ENCODE peak calls at places on chromosomes 7 and 10, in six cellular contexts. One of them, this sample, is unnamed.

GRCh38 chr10:128744092-128744491 is 617.9 kb upstream of the MKI67 start:
- DNase-seq in HCT116: no peak
- DNase-seq in endothelial cell of umbilical vein: no peak
- DNase-seq in GM23248: no peak
- DNase-seq in osteoblast: no peak
- DNase-seq in mesenchymal stem cell: no peak
- DNase-seq in this sample: no peak

GRCh38 chr10:86775056-86775858 is 18.8 kb downstream of the BMPR1A start:
- DNase-seq in endothelial cell of umbilical vein: no peak
- DNase-seq in mesenchymal stem cell: peak; percentile 85
- DNase-seq in osteoblast: peak; percentile 52
- DNase-seq in HCT116: no peak
- DNase-seq in GM23248: peak; percentile 58
- DNase-seq in this sample: no peak

GRCh38 chr7:79291498-79291865 is 162.0 kb downstream of the MAGI2 start:
- DNase-seq in osteoblast: no peak
- DNase-seq in mesenchymal stem cell: no peak
- DNase-seq in HCT116: no peak
- DNase-seq in GM23248: no peak
- DNase-seq in endothelial cell of umbilical vein: no peak
- DNase-seq in this sample: no peak

GRCh38 chr10:125795111-125795510 is 19.5 kb upstream of the MMP21 start:
- DNase-seq in HCT116: no peak
- DNase-seq in GM23248: no peak
- DNase-seq in osteoblast: no peak
- DNase-seq in mesenchymal stem cell: no peak
- DNase-seq in endothelial cell of umbilical vein: no peak
- DNase-seq in this sample: no peak

GRCh38 chr10:130492266-130492934 is 356.2 kb downstream of the GLRX3 start:
- DNase-seq in GM23248: no peak
- DNase-seq in endothelial cell of umbilical vein: no peak
- DNase-seq in HCT116: no peak
- DNase-seq in osteoblast: no peak
- DNase-seq in mesenchymal stem cell: no peak
- DNase-seq in this sample: no peak

GRCh38 chr10:118034755-118035154 is 12.0 kb downstream of the RAB11FIP2 start:
- DNase-seq in HCT116: no peak
- DNase-seq in osteoblast: no peak
- DNase-seq in endothelial cell of umbilical vein: no peak
- DNase-seq in GM23248: peak; percentile 29
- DNase-seq in mesenchymal stem cell: no peak
- DNase-seq in this sample: no peak

GRCh38 chr10:47020491-47020890 is 109.3 kb downstream of the PTPN20 start:
- DNase-seq in HCT116: no peak
- DNase-seq in mesenchymal stem cell: no peak
- DNase-seq in osteoblast: no peak
- DNase-seq in endothelial cell of umbilical vein: peak; percentile 3
- DNase-seq in GM23248: peak; percentile 93
- DNase-seq in this sample: peak; percentile 26

GRCh38 chr7:128164061-128164954 is 76.8 kb upstream of the LEP start:
- DNase-seq in HCT116: peak; percentile 55
- DNase-seq in endothelial cell of umbilical vein: no peak
- DNase-seq in GM23248: peak; percentile 96
- DNase-seq in osteoblast: peak; percentile 98
- DNase-seq in mesenchymal stem cell: peak; percentile 22
- DNase-seq in this sample: peak; percentile 85

GRCh38 chr10:86372119-86372784 is 5.7 kb upstream of the GRID1 start:
- DNase-seq in HCT116: no peak
- DNase-seq in mesenchymal stem cell: no peak
- DNase-seq in GM23248: no peak
- DNase-seq in osteoblast: peak; percentile 43
- DNase-seq in endothelial cell of umbilical vein: no peak
- DNase-seq in this sample: no peak

GRCh38 chr7:30143748-30144251 is 9.0 kb downstream of the MTURN start:
- DNase-seq in HCT116: no peak
- DNase-seq in mesenchymal stem cell: no peak
- DNase-seq in osteoblast: peak; percentile 39
- DNase-seq in GM23248: peak; percentile 66
- DNase-seq in endothelial cell of umbilical vein: no peak
- DNase-seq in this sample: peak; percentile 47

GRCh38 chr10:124650820-124651401 is 93.3 kb downstream of the FAM53B start:
- DNase-seq in GM23248: no peak
- DNase-seq in osteoblast: no peak
- DNase-seq in endothelial cell of umbilical vein: no peak
- DNase-seq in HCT116: no peak
- DNase-seq in mesenchymal stem cell: no peak
- DNase-seq in this sample: peak; percentile 18

GRCh38 chr7:29626730-29627129 is 63.1 kb downstream of the PRR15 start:
- DNase-seq in mesenchymal stem cell: no peak
- DNase-seq in HCT116: no peak
- DNase-seq in osteoblast: no peak
- DNase-seq in endothelial cell of umbilical vein: no peak
- DNase-seq in GM23248: peak; percentile 17
- DNase-seq in this sample: no peak

GRCh38 chr7:40329601-40330153 is 194.9 kb downstream of the SUGCT start:
- DNase-seq in GM23248: peak; percentile 67
- DNase-seq in endothelial cell of umbilical vein: peak; percentile 72
- DNase-seq in HCT116: peak; percentile 41
- DNase-seq in osteoblast: no peak
- DNase-seq in mesenchymal stem cell: peak; percentile 69
- DNase-seq in this sample: peak; percentile 34

GRCh38 chr7:84058311-84059076 is 136.1 kb downstream of the SEMA3A start:
- DNase-seq in HCT116: no peak
- DNase-seq in osteoblast: peak; percentile 82
- DNase-seq in mesenchymal stem cell: peak; percentile 23
- DNase-seq in endothelial cell of umbilical vein: peak; percentile 44
- DNase-seq in GM23248: peak; percentile 4
- DNase-seq in this sample: peak; percentile 71

GRCh38 chr10:69318997-69319727 is 40.9 kb downstream of the HK1 start:
- DNase-seq in osteoblast: peak; percentile 97
- DNase-seq in GM23248: peak; percentile 88
- DNase-seq in mesenchymal stem cell: peak; percentile 80
- DNase-seq in HCT116: no peak
- DNase-seq in endothelial cell of umbilical vein: peak; percentile 76
- DNase-seq in this sample: peak; percentile 48

GRCh38 chr7:152868122-152869040 is 108.8 kb downstream of the ACTR3B start:
- DNase-seq in GM23248: no peak
- DNase-seq in endothelial cell of umbilical vein: no peak
- DNase-seq in osteoblast: peak; percentile 80
- DNase-seq in mesenchymal stem cell: no peak
- DNase-seq in HCT116: no peak
- DNase-seq in this sample: no peak

GRCh38 chr7:12350971-12351370 is 52.7 kb downstream of the VWDE start:
- DNase-seq in endothelial cell of umbilical vein: no peak
- DNase-seq in osteoblast: no peak
- DNase-seq in mesenchymal stem cell: no peak
- DNase-seq in GM23248: no peak
- DNase-seq in HCT116: no peak
- DNase-seq in this sample: no peak

GRCh38 chr10:92126100-92126650 is 164.7 kb downstream of the CPEB3 start:
- DNase-seq in GM23248: no peak
- DNase-seq in HCT116: no peak
- DNase-seq in mesenchymal stem cell: no peak
- DNase-seq in endothelial cell of umbilical vein: peak; percentile 25
- DNase-seq in osteoblast: no peak
- DNase-seq in this sample: peak; percentile 65

GRCh38 chr10:51445587-51445986 is 253.8 kb downstream of the CSTF2T start:
- DNase-seq in endothelial cell of umbilical vein: no peak
- DNase-seq in HCT116: no peak
- DNase-seq in GM23248: peak; percentile 30
- DNase-seq in osteoblast: no peak
- DNase-seq in mesenchymal stem cell: peak; percentile 30
- DNase-seq in this sample: no peak

GRCh38 chr10:93277360-93277759 is 203.7 kb downstream of the CYP26A1 start:
- DNase-seq in mesenchymal stem cell: no peak
- DNase-seq in GM23248: peak; percentile 18
- DNase-seq in endothelial cell of umbilical vein: no peak
- DNase-seq in HCT116: no peak
- DNase-seq in osteoblast: peak; percentile 66
- DNase-seq in this sample: no peak

DNA sequence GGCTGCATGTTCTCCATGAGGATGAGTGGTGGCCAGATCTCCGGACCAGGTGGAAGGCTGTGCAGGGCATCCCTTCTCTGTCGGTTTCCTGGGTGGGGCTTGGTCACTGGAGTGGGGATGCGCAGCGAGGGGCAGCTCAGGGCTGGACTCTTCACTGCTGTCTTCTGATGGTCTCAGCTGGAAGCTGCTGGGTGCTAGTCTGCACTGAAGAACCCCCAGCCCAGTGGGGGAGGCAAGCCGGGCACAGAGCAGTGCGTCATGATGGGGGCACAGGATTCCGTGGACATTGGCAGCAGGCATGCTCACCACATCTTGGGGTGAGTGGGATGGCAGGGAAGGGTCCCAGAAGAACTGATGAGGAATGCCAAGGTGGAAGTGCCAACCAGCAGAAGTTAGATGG is 39.8 kb downstream of the EEPD1 start:
- DNase-seq in HCT116: no peak
- DNase-seq in mesenchymal stem cell: no peak
- DNase-seq in osteoblast: no peak
- DNase-seq in endothelial cell of umbilical vein: no peak
- DNase-seq in GM23248: no peak
- DNase-seq in this sample: no peak
- H3K4me2 ChIP-seq in HCT116: no peak overlapping the region
- H3K4me2 ChIP-seq in mesenchymal stem cell: no peak overlapping the region
- H3K4me2 ChIP-seq in osteoblast: no peak overlapping the region
- H3K4me2 ChIP-seq in endothelial cell of umbilical vein: no peak overlapping the region
- H3K4me2 ChIP-seq in GM23248: peak overlapping the region; percentile 93
- H3K4me2 ChIP-seq in this sample: no peak overlapping the region

GRCh38 chr10:58998924-58999713 is 177.3 kb upstream of the PHYHIPL start:
- DNase-seq in GM23248: no peak
- DNase-seq in HCT116: no peak
- DNase-seq in mesenchymal stem cell: no peak
- DNase-seq in endothelial cell of umbilical vein: no peak
- DNase-seq in osteoblast: no peak
- DNase-seq in this sample: peak; percentile 31
- H3K27ac ChIP-seq in GM23248: no peak overlapping the region
- H3K27ac ChIP-seq in HCT116: no peak overlapping the region
- H3K27ac ChIP-seq in mesenchymal stem cell: no peak overlapping the region
- H3K27ac ChIP-seq in endothelial cell of umbilical vein: no peak overlapping the region
- H3K27ac ChIP-seq in osteoblast: no peak overlapping the region
- H3K27ac ChIP-seq in this sample: no peak overlapping the region

DNA sequence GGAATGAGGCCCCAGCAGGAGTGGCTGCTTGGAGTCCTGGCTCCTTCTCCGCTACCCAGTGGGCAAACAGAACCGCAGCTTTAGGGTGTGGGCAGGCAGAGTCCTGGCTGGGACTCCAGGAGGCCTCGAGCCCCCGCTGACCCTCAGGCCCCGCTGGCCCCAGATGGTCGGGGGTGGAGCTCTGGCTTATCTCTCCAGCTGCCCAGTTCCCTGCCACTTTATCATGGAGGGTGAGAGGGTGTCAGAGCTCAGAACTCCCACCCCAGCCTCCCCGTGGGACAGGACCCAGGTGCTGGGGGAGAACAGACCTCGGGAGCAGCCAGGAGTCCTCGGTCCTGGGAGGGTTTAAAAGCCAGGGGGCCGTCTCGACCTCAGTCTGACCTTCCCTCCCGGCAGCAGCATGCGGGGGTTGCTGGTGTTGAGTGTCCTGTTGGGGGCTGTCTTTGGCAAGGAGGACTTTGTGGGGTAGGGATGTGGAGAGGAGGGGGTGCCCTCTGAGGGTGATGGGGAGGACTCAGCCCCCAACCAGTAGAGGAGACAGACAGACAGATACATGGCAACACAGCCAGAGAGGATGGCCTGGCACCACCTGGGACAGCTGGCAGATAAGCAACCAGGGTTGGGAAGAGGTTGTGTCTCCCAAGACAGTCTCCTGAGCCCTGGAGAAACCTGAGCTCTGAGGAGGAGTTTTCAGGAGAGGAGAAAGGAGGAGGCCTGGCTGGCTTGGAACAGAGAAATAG is at the start of gene CPA1:
- DNase-seq in mesenchymal stem cell: no peak
- DNase-seq in HCT116: no peak
- DNase-seq in GM23248: no peak
- DNase-seq in osteoblast: peak; percentile 78
- DNase-seq in endothelial cell of umbilical vein: no peak
- DNase-seq in this sample: no peak
- H2AFZ ChIP-seq in mesenchymal stem cell: peak within 1 kb of the TSS; percentile 60
- H2AFZ ChIP-seq in HCT116: no peak within 1 kb of the TSS
- H2AFZ ChIP-seq in GM23248: peak within 1 kb of the TSS; percentile 6
- H2AFZ ChIP-seq in osteoblast: peak within 1 kb of the TSS; percentile 76
- H2AFZ ChIP-seq in endothelial cell of umbilical vein: no peak within 1 kb of the TSS
- H2AFZ ChIP-seq in this sample: peak within 1 kb of the TSS; percentile 52

DNA sequence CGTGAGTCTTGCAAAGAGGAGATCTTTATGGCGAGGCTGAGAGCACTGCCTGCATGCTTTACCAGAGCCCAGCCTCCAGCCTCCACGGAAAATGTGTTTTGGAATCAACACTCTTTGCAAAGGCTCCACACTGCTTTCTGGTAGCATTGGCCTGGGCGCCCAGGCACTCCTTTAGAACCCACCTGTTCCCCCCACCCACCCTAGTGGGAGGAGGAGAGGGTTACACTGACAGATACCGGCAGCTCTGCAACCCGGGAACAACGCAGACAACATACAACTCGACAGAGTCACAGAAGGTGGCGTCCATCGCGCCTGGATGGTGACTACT is 5.5 kb upstream of the MNX1 start:
- DNase-seq in GM23248: no peak
- DNase-seq in HCT116: no peak
- DNase-seq in osteoblast: peak; percentile 65
- DNase-seq in mesenchymal stem cell: no peak
- DNase-seq in endothelial cell of umbilical vein: no peak
- DNase-seq in this sample: no peak
- H3K4me2 ChIP-seq in GM23248: no peak overlapping the region
- H3K4me2 ChIP-seq in HCT116: no peak overlapping the region
- H3K4me2 ChIP-seq in osteoblast: no peak overlapping the region
- H3K4me2 ChIP-seq in mesenchymal stem cell: no peak overlapping the region
- H3K4me2 ChIP-seq in endothelial cell of umbilical vein: no peak overlapping the region
- H3K4me2 ChIP-seq in this sample: no peak overlapping the region

This sample was measured in astrocyte.